ENCODE peak calls at places on chromosomes 4 and X, in six cellular contexts. F is GM12878, M is A549, J is K562, A is HepG2, W is endothelial cell of umbilical vein. C is an unnamed sample.

GRCh38 chr4:48360285-48360965 is 19.1 kb downstream of the SLAIN2 start:
- DNase-seq in F (no peak), W (no peak), J (no peak), M (no peak), A (no peak), C (no peak)

GRCh38 chrX:44489515-44489914 is 53.1 kb downstream of the FUNDC1 start:
- DNase-seq in F (no peak), J (no peak), W (no peak), M (no peak), A (no peak), C (no peak)

GRCh38 chrX:10457092-10457491 is 163.3 kb downstream of the MID1 start:
- DNase-seq in F (no peak), M (no peak), A (no peak), J (no peak), W (no peak), C (no peak)

GRCh38 chr4:53089940-53090729 is 228.0 kb downstream of the RASL11B start:
- DNase-seq in J (no peak), M (no peak), W (no peak), A (no peak), F (no peak), C (peak)

GRCh38 chr4:158018090-158018808 is 154.6 kb downstream of the GASK1B start:
- DNase-seq in F (no peak), A (no peak), M (no peak), W (peak), J (no peak), C (no peak)

GRCh38 chr4:57943672-57944071 is 833.5 kb upstream of the IGFBP7 start:
- DNase-seq in W (peak), A (no peak), J (no peak), M (peak), F (no peak), C (peak)

GRCh38 chr4:162241857-162242256 is 78.1 kb upstream of the FSTL5 start:
- DNase-seq in A (peak), F (no peak), W (no peak), M (no peak), J (no peak), C (no peak)

GRCh38 chrX:129779747-129780146 is at the start of gene SASH3:
- DNase-seq in M (no peak), J (no peak), F (no peak), W (no peak), A (no peak), C (peak)

GRCh38 chr4:176443646-176444409 is 124.1 kb downstream of the SPCS3 start:
- DNase-seq in F (no peak), A (no peak), M (peak), W (no peak), J (no peak), C (no peak)

GRCh38 chr4:7559741-7560376 is 125.1 kb upstream of the PSAPL1 start:
- DNase-seq in J (no peak), A (peak), F (no peak), M (no peak), W (no peak), C (no peak)

GRCh38 chr4:13821522-13821921 is 194.0 kb upstream of the BOD1L1 start:
- DNase-seq in M (peak), J (no peak), A (no peak), W (no peak), F (no peak), C (peak)

GRCh38 chr4:180923476-180923875 is 1319.7 kb upstream of the TENM3 start:
- DNase-seq in F (no peak), W (no peak), M (no peak), A (no peak), J (no peak), C (no peak)

GRCh38 chrX:45445745-45446412 is 245.2 kb upstream of the DIPK2B start:
- DNase-seq in W (peak), F (no peak), J (no peak), M (peak), A (no peak), C (peak)

GRCh38 chrX:150517303-150517896 is 51.0 kb upstream of the MTM1 start:
- DNase-seq in A (no peak), M (no peak), J (no peak), W (no peak), F (no peak), C (peak)

GRCh38 chr4:159655547-159655946 is 552.7 kb downstream of the RAPGEF2 start:
- DNase-seq in W (no peak), J (no peak), F (no peak), M (no peak), A (no peak), C (no peak)

GRCh38 chrX:68880846-68881513 is 52.2 kb downstream of the EFNB1 start:
- DNase-seq in W (no peak), M (no peak), J (no peak), A (no peak), F (no peak), C (no peak)

GRCh38 chrX:130171446-130172126 is at the start of gene RAB33A:
- DNase-seq in J (no peak), W (no peak), F (no peak), A (no peak), M (no peak), C (peak)

GRCh38 chr4:22315643-22316042 is 200.2 kb downstream of the ADGRA3 start:
- DNase-seq in M (no peak), F (no peak), A (no peak), J (no peak), W (no peak), C (peak)

GRCh38 chrX:338281-338835 is 19.8 kb upstream of the GTPBP6 start:
- DNase-seq in F (no peak), M (no peak), A (no peak), W (no peak), J (no peak), C (no peak)

GRCh38 chr4:138893991-138894390 is 121.6 kb upstream of the NOCT start:
- DNase-seq in M (no peak), W (no peak), A (no peak), J (no peak), F (no peak), C (no peak)

GRCh38 chr4:88195666-88196365 is 37.4 kb upstream of the ABCG2 start:
- DNase-seq in M (peak), A (no peak), J (no peak), F (no peak), W (no peak), C (no peak)

GRCh38 chrX:31279359-31279758 is 207.5 kb upstream of the FTHL17 start:
- DNase-seq in W (peak), M (peak), A (peak), F (no peak), J (no peak), C (peak)

GRCh38 chrX:13266641-13267420 is 53.0 kb downstream of the ATXN3L start:
- DNase-seq in F (no peak), M (no peak), W (no peak), J (no peak), A (no peak), C (no peak)

GRCh38 chrX:145936769-145937168 is 119.1 kb downstream of the SLITRK2 start:
- DNase-seq in J (no peak), A (no peak), W (no peak), F (no peak), M (no peak), C (peak)

GRCh38 chr4:152172146-152172545 is 363.7 kb downstream of the FBXW7 start:
- DNase-seq in F (no peak), A (no peak), J (no peak), W (no peak), M (no peak), C (no peak)

GRCh38 chr4:73259552-73260140 is 1.0 kb upstream of the ANKRD17 start:
- DNase-seq in W (no peak), J (no peak), F (no peak), M (no peak), A (peak), C (peak)

GRCh38 chrX:96405842-96406241 is 278.8 kb upstream of the DIAPH2 start:
- DNase-seq in A (no peak), F (no peak), J (no peak), M (no peak), W (no peak), C (no peak)

GRCh38 chrX:56343231-56343630 is 111.1 kb downstream of the KLF8 start:
- DNase-seq in M (no peak), F (no peak), W (no peak), J (no peak), A (no peak), C (no peak)

GRCh38 chr4:155667538-155668511 is 1.2 kb downstream of the GUCY1A1 start:
- DNase-seq in J (no peak), F (no peak), A (no peak), M (peak), W (peak), C (no peak)

GRCh38 chrX:136616987-136617685 is 30.8 kb upstream of the CD40LG start:
- DNase-seq in F (no peak), M (no peak), J (no peak), A (no peak), W (no peak), C (no peak)

GRCh38 chrX:150361777-150362351 is 1.3 kb upstream of the MAMLD1 start:
- DNase-seq in J (no peak), W (no peak), M (peak), F (no peak), A (no peak), C (no peak)

DNA sequence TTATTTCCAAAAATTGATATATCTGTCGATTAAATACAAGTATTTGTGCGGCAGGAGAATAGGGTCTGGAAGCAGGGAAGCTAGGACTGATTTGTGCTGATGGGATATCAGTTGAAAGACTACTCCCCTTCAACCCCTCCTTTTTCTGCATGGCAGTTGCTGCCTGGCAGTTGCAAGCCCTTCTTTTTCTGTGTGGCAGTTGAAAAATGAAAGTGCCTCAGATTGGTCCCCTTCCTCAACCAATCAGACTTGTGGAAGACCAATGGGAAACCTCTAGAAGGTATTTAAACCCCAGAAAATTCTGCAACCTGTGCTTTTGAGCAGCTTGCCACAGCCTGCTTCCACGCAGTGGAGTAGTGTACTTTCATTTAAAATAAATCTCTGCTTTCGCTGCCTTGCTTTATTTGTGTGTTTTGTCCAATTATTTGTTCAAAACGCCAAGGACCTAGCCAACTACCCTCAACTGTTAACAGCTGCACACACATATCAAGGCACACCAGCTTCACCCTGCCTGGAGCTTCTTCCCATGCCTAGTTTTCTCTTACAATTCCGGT is 1.5 kb upstream of the TMA16 start:
- DNase-seq in F (no peak), A (no peak), M (peak), J (no peak), W (peak), C (peak)
- H3K4me3 ChIP-seq in F (peak), A (no peak), M (peak), J (peak), W (no peak), C (peak)

GRCh38 chr4:76449362-76449767 is 14.3 kb downstream of the SHROOM3 start:
- DNase-seq in M (no peak), J (no peak), F (no peak), W (peak), A (no peak), C (no peak)

GRCh38 chr4:76448211-76448610 is 13.2 kb downstream of the SHROOM3 start:
- DNase-seq in A (no peak), W (no peak), F (no peak), J (no peak), M (no peak), C (no peak)

GRCh38 chr4:76453232-76453631 is 18.2 kb downstream of the SHROOM3 start:
- DNase-seq in A (no peak), F (no peak), J (no peak), M (no peak), W (no peak), C (no peak)

GRCh38 chr4:76447326-76447954 is 12.4 kb downstream of the SHROOM3 start:
- DNase-seq in M (no peak), A (no peak), F (no peak), J (no peak), W (peak), C (no peak)

DNA sequence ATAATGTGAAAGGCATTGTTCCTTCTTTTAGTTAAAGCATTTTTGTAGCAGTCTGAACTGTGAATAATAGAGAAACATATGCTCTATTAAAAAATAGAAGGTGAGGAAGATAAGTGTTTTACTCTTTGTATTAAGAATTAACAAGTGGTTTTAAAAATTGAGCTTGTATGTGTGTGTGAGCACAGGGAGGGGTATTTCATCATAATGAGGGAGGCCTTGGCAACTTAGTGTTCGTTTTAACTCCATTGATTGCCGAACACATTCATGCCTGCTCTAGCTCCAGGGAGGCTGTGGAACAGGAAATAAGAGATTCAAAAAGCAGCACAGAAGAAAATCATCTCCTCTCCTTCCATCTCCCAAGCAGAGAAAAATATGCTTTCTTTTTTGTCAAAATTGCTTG is 14.8 kb downstream of the SHROOM3 start:
- DNase-seq in J (no peak), M (no peak), W (no peak), A (no peak), F (no peak), C (no peak)
- TF ChIP-seq MYC in J (no peak), M (no peak), W (no peak), A (no peak), F (no peak), C (no peak)

DNA sequence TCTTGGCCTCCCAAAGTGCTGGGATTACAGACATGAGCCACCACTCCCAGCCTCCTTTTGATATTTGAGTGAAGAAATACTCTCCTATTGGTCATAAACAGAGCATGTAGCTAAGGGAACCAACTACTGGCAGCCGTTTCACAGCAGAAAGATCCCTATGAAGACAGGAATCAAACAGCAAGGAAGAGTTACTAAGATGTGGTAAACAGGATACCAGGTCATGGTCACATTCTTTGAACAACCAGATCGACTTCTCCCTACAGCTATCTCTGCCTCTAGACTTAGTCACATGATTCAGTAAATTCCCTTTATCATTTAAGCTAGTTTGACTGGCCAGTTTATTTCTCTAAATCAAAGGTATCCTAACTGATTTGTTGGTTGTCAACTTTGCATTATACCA is 9.0 kb upstream of the HNRNPD start:
- DNase-seq in F (no peak), M (no peak), J (no peak), A (no peak), W (no peak), C (no peak)
- TF ChIP-seq MAX in F (no peak), M (no peak), J (no peak), A (no peak), W (no peak), C (no peak)

DNA sequence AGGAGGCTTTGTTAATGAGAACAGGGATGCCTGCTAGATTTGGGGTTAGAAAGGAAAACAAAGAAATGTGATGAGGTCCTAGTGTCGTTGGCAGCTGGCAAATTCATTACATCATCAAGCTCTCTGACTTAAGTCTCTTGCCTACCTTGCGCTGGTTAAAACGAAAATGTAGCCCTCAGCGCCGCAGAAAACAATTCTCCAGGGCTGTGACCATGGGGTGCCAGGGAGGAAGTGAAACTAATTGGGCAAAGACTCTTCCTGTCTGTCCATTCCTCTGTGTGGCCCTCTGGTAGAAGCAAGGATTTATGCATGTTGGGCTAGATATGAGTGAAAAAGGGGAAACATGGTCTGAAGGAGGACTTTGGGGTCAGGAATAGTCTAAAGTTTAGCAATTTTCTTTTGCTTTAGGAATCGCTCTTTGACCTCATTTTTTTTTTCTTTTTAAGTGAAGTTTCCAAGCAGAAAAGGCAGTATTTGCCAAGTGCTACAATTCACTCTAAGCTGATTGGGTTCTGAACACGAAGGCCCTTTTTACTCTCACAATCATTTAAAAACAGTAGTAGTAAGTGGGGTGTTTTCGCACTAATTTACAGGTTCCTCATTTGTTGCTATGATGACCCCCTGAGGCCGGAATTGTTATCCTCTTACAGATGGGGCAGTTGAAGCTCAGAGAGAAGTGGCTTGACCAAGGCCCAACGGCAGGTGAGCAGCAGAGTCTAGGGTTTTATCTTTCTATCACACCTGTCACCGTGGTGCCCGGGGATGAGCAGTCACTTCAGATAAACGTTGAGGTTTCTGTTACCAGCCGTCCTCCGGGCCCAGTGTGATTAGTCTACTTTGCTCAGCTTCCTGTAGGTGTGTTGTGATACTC is 27.3 kb upstream of the CHRNA9 start:
- DNase-seq in A (no peak), W (no peak), J (peak), F (peak), M (no peak), C (peak)
- H3K4me3 ChIP-seq in A (no peak), W (no peak), J (no peak), F (peak), M (no peak), C (peak)

GRCh38 chr4:39205476-39205875 is 23.1 kb downstream of the WDR19 start:
- DNase-seq in A (no peak), W (no peak), F (no peak), J (no peak), M (no peak), C (no peak)
- TF ChIP-seq MYC in A (no peak), W (no peak), F (no peak), J (no peak), M (no peak), C (no peak)

GRCh38 chr4:167406181-167406580 is 171.9 kb upstream of the SPOCK3 start:
- DNase-seq in A (no peak), W (no peak), M (no peak), F (no peak), J (no peak), C (no peak)
- TF ChIP-seq MAX in A (no peak), W (no peak), M (no peak), F (no peak), J (no peak), C (no peak)